ENCODE peak calls at places on chromosomes 13 and 19, in eight cellular contexts. Q is tibial artery; V is colonic mucosa; X is IMR-90; E is heart right ventricle; M is CD8-positive, alpha-beta T cell; S is ascending aorta; G is Karpas-422. C is an unnamed sample.
A peak's percentile ranks its signal among the peaks of the same experiment; 100 is the strongest.

GRCh38 chr19:3123956-3124355 is 11.9 kb upstream of the GNA15 start:
- DNase-seq in Q (no peak), V (no peak), X (no peak), E (no peak), M (no peak), S (no peak), G (no peak), C (no peak)

GRCh38 chr19:2149980-2150793 is 1.2 kb downstream of the AP3D1 start:
- DNase-seq in Q (peak; percentile 31), V (peak; percentile 57), X (peak; percentile 23), E (no peak), M (no peak), S (no peak), G (no peak), C (no peak)

GRCh38 chr19:10520652-10521318 is 3.5 kb upstream of the S1PR5 start:
- DNase-seq in Q (no peak), V (no peak), X (no peak), E (no peak), M (no peak), S (no peak), G (peak; percentile 39), C (no peak)

GRCh38 chr19:36771275-36772231 is 1.1 kb downstream of the ZNF850 start:
- DNase-seq in Q (peak; percentile 60), V (peak; percentile 62), X (peak; percentile 87), E (peak; percentile 48), M (no peak), S (no peak), G (no peak), C (peak; percentile 81)

GRCh38 chr13:101942038-101942437 is 459.8 kb downstream of the FGF14 start:
- DNase-seq in Q (peak; percentile 36), V (peak; percentile 23), X (peak; percentile 16), E (no peak), M (no peak), S (no peak), G (peak; percentile 80), C (no peak)

GRCh38 chr19:23403581-23404324 is 8.5 kb upstream of the ZNF91 start:
- DNase-seq in Q (no peak), V (peak; percentile 93), X (no peak), E (no peak), M (no peak), S (no peak), G (no peak), C (no peak)

GRCh38 chr19:18587962-18588610 is 512 bp upstream of the REX1BD start:
- DNase-seq in Q (no peak), V (no peak), X (no peak), E (no peak), M (no peak), S (no peak), G (no peak), C (no peak)

GRCh38 chr19:18191640-18192062 is 1.4 kb upstream of the MPV17L2 start:
- DNase-seq in Q (no peak), V (peak; percentile 38), X (no peak), E (no peak), M (no peak), S (no peak), G (no peak), C (no peak)

GRCh38 chr13:61277877-61278276 is 137.8 kb downstream of the PCDH20 start:
- DNase-seq in Q (no peak), V (no peak), X (no peak), E (no peak), M (no peak), S (no peak), G (no peak), C (no peak)

GRCh38 chr13:99911069-99911964 is 60.2 kb downstream of the ZIC5 start:
- DNase-seq in Q (no peak), V (peak; percentile 28), X (no peak), E (no peak), M (no peak), S (no peak), G (no peak), C (no peak)

GRCh38 chr13:32737111-32737571 is 150.9 kb downstream of the PDS5B start:
- DNase-seq in Q (no peak), V (no peak), X (no peak), E (no peak), M (no peak), S (no peak), G (no peak), C (no peak)

GRCh38 chr13:72782717-72783116 is 784 bp downstream of the PIBF1 start:
- DNase-seq in Q (no peak), V (no peak), X (peak; percentile 10), E (no peak), M (no peak), S (no peak), G (peak; percentile 63), C (no peak)

GRCh38 chr19:34999498-35000337 is at the start of gene GRAMD1A:
- DNase-seq in Q (peak; percentile 86), V (peak; percentile 90), X (peak; percentile 80), E (peak; percentile 92), M (peak; percentile 70), S (peak; percentile 84), G (peak; percentile 90), C (peak; percentile 87)

GRCh38 chr19:3132971-3133792 is 2.7 kb upstream of the GNA15 start:
- DNase-seq in Q (peak; percentile 35), V (no peak), X (peak; percentile 21), E (peak; percentile 37), M (peak; percentile 50), S (peak; percentile 29), G (no peak), C (peak; percentile 71)

GRCh38 chr13:51259359-51259645 is 37.1 kb downstream of the FAM124A start:
- DNase-seq in Q (no peak), V (no peak), X (no peak), E (no peak), M (no peak), S (no peak), G (no peak), C (no peak)

GRCh38 chr19:40443131-40443929 is 805 bp downstream of the SERTAD3 start:
- DNase-seq in Q (peak; percentile 100), V (peak; percentile 99), X (peak; percentile 100), E (peak; percentile 98), M (peak; percentile 98), S (peak; percentile 100), G (peak; percentile 100), C (peak; percentile 100)

DNA sequence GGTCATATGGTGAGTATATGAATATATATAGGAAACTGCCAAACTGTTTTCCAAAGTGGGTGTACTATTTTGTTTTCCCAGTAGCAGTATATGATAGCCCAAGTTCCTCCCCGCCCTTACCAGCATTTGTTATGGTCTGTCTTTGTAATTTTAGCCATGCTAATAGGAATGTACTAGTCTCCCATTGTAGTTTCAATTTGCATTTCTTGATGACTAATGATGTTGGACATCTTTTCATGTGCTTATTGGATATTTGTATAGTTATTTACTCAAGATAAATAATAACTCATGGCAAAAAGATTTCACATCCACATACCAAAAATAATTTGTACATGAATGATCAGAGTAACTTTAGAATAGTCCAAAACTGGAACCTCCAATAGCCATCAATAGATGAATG is 75.3 kb upstream of the SERP2 start:
- DNase-seq in Q (no peak), V (no peak), X (peak; percentile 35), E (no peak), M (no peak), S (no peak), G (no peak), C (no peak)
- H3K4me1 ChIP-seq in Q (no peaks in the 10 kb centered on the region), V (no peaks in the 10 kb centered on the region), X (peaks cover 9% of the 10 kb centered on the region), E (peaks cover 55% of the 10 kb centered on the region), M (no peaks in the 10 kb centered on the region), S (peaks cover 46% of the 10 kb centered on the region), G (peaks cover 3% of the 10 kb centered on the region), C (no peaks in the 10 kb centered on the region)

DNA sequence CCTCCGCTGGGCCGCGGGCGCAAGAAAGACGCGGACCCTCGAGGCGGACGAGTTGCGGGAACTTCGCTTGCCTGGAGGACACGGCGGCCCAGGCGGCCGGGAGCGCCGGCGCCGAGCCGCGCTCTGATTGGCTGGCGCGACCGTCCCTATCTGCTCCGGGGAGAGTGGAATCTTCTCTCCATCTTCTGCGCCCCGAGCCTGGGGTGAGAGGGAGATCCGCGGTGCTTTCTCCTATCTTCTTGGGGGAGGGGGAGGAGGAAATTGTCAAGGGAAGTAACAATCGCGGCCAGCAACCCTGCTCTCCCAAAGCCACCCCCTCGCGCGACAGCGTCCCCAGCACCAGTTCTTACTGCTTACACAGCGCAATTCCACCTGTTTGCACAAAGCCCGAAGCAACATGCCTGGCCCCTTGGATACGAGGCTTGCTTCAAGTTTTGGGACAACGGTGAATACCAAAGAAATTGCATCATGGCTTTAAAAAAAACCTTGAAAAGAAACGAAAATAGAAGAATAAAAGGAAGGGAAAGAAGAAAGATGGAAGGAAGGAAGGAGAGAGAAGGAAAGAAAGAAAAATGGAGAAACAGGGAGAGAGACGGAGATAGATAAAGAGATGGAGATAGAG is 4.8 kb downstream of the SOX21 start:
- DNase-seq in Q (no peak), V (no peak), X (no peak), E (no peak), M (no peak), S (no peak), G (no peak), C (no peak)
- H3K27me3 ChIP-seq in Q (peaks cover 5% of the 10 kb centered on the region), V (peaks cover 93% of the 10 kb centered on the region), X (peaks cover 93% of the 10 kb centered on the region), E (peaks cover 97% of the 10 kb centered on the region), M (peaks cover 36% of the 10 kb centered on the region), S (peaks cover 27% of the 10 kb centered on the region), G (no peaks in the 10 kb centered on the region), C (peaks cover 77% of the 10 kb centered on the region)

DNA sequence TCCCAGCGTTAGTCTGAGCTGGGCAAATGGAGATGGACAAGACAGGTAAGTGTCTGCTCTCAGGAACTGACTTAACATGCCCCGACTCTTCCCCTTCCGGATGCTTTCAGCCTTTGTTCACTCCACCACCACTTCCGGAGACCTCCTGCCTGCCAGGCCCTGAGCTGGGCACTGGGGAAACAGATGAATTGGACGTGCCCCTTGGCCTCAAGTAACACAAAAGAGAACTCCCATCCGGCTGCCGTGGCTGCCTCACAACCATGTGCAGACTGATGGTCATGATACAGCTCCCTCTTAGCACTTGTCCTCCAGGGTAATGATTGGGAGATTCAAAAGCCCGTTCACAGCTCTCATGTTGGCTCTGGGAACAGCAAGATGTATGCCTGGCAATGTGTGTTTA is 6.9 kb downstream of the ZNF784 start:
- DNase-seq in Q (no peak), V (no peak), X (no peak), E (no peak), M (no peak), S (no peak), G (no peak), C (no peak)
- H3K4me1 ChIP-seq in Q (no peaks in the 10 kb centered on the region), V (no peaks in the 10 kb centered on the region), X (peaks cover 13% of the 10 kb centered on the region), E (peaks cover 34% of the 10 kb centered on the region), M (peaks cover 15% of the 10 kb centered on the region), S (no peaks in the 10 kb centered on the region), G (peaks cover 13% of the 10 kb centered on the region), C (no peaks in the 10 kb centered on the region)

GRCh38 chr19:55352746-55353145 is 1.8 kb downstream of the COX6B2 start:
- DNase-seq in Q (no peak), V (no peak), X (no peak), E (no peak), M (no peak), S (no peak), G (no peak), C (no peak)

GRCh38 chr19:55353803-55354697 is 469 bp downstream of the COX6B2 start:
- DNase-seq in Q (peak; percentile 40), V (peak; percentile 84), X (peak; percentile 43), E (peak; percentile 61), M (peak; percentile 27), S (no peak), G (peak; percentile 65), C (no peak)

GRCh38 chr19:55354698-55355212 is at the start of gene COX6B2:
- DNase-seq in Q (no peak), V (no peak), X (no peak), E (no peak), M (no peak), S (no peak), G (no peak), C (no peak)

GRCh38 chr19:55353356-55353802 is 1.1 kb downstream of the COX6B2 start:
- DNase-seq in Q (no peak), V (no peak), X (no peak), E (no peak), M (no peak), S (no peak), G (no peak), C (no peak)

GRCh38 chr19:55355213-55355821 is 798 bp upstream of the COX6B2 start:
- DNase-seq in Q (no peak), V (peak; percentile 57), X (no peak), E (no peak), M (no peak), S (no peak), G (no peak), C (no peak)
- H3K27me3 ChIP-seq in Q (peaks cover 12% of the 10 kb centered on the region), V (peaks cover 18% of the 10 kb centered on the region), X (peaks cover 43% of the 10 kb centered on the region), E (peaks cover 65% of the 10 kb centered on the region), M (peaks cover 26% of the 10 kb centered on the region), S (peaks cover 11% of the 10 kb centered on the region), G (no peaks in the 10 kb centered on the region), C (peaks cover 21% of the 10 kb centered on the region)

C was measured in right atrium auricular region.